ENCODE peak calls at places on chromosomes 5 and 9, in ten cellular contexts. One of them, this sample, is unnamed.

GRCh38 chr9:132250324-132251262 is 88.7 kb downstream of the NTNG2 start:
- DNase-seq in CD4-positive, alpha-beta T cell: no peak
- DNase-seq in progenitor cell of endocrine pancreas: no peak
- DNase-seq in pancreas: no peak
- DNase-seq in fibroblast of the aortic adventitia: no peak
- DNase-seq in A549: no peak
- DNase-seq in endothelial cell: no peak
- DNase-seq in upper lobe of left lung: no peak
- DNase-seq in chondrocyte: no peak
- DNase-seq in psoas muscle: no peak
- DNase-seq in this sample: no peak

GRCh38 chr9:93477397-93477796 is 24.0 kb upstream of the FAM120AOS start:
- DNase-seq in CD4-positive, alpha-beta T cell: no peak
- DNase-seq in A549: no peak
- DNase-seq in psoas muscle: no peak
- DNase-seq in fibroblast of the aortic adventitia: no peak
- DNase-seq in pancreas: no peak
- DNase-seq in upper lobe of left lung: no peak
- DNase-seq in endothelial cell: no peak
- DNase-seq in progenitor cell of endocrine pancreas: no peak
- DNase-seq in chondrocyte: no peak
- DNase-seq in this sample: no peak

GRCh38 chr5:93717162-93717561 is 24.2 kb downstream of the POU5F2 start:
- DNase-seq in CD4-positive, alpha-beta T cell: no peak
- DNase-seq in A549: no peak
- DNase-seq in endothelial cell: no peak
- DNase-seq in upper lobe of left lung: no peak
- DNase-seq in fibroblast of the aortic adventitia: peak
- DNase-seq in pancreas: no peak
- DNase-seq in chondrocyte: no peak
- DNase-seq in psoas muscle: no peak
- DNase-seq in progenitor cell of endocrine pancreas: no peak
- DNase-seq in this sample: no peak

GRCh38 chr5:111313017-111313724 is 89.0 kb downstream of the CAMK4 start:
- DNase-seq in upper lobe of left lung: no peak
- DNase-seq in psoas muscle: no peak
- DNase-seq in A549: no peak
- DNase-seq in CD4-positive, alpha-beta T cell: no peak
- DNase-seq in progenitor cell of endocrine pancreas: no peak
- DNase-seq in chondrocyte: no peak
- DNase-seq in fibroblast of the aortic adventitia: no peak
- DNase-seq in endothelial cell: no peak
- DNase-seq in pancreas: no peak
- DNase-seq in this sample: no peak

GRCh38 chr9:96232164-96232538 is 69.8 kb downstream of the HSD17B3 start:
- DNase-seq in upper lobe of left lung: no peak
- DNase-seq in fibroblast of the aortic adventitia: no peak
- DNase-seq in A549: no peak
- DNase-seq in chondrocyte: no peak
- DNase-seq in psoas muscle: no peak
- DNase-seq in pancreas: no peak
- DNase-seq in CD4-positive, alpha-beta T cell: no peak
- DNase-seq in progenitor cell of endocrine pancreas: no peak
- DNase-seq in endothelial cell: no peak
- DNase-seq in this sample: no peak

GRCh38 chr5:16492398-16493175 is 27.0 kb upstream of the ZNF622 start:
- DNase-seq in psoas muscle: peak
- DNase-seq in chondrocyte: no peak
- DNase-seq in CD4-positive, alpha-beta T cell: no peak
- DNase-seq in fibroblast of the aortic adventitia: peak
- DNase-seq in pancreas: peak
- DNase-seq in A549: peak
- DNase-seq in upper lobe of left lung: no peak
- DNase-seq in endothelial cell: no peak
- DNase-seq in progenitor cell of endocrine pancreas: no peak
- DNase-seq in this sample: no peak

GRCh38 chr5:5306696-5307095 is 115.8 kb upstream of the ICE1 start:
- DNase-seq in CD4-positive, alpha-beta T cell: no peak
- DNase-seq in upper lobe of left lung: no peak
- DNase-seq in psoas muscle: no peak
- DNase-seq in pancreas: no peak
- DNase-seq in progenitor cell of endocrine pancreas: no peak
- DNase-seq in endothelial cell: no peak
- DNase-seq in A549: no peak
- DNase-seq in fibroblast of the aortic adventitia: peak
- DNase-seq in chondrocyte: no peak
- DNase-seq in this sample: no peak

GRCh38 chr5:15585826-15586591 is 86.0 kb downstream of the FBXL7 start:
- DNase-seq in upper lobe of left lung: no peak
- DNase-seq in chondrocyte: no peak
- DNase-seq in endothelial cell: no peak
- DNase-seq in fibroblast of the aortic adventitia: peak
- DNase-seq in pancreas: no peak
- DNase-seq in CD4-positive, alpha-beta T cell: no peak
- DNase-seq in A549: no peak
- DNase-seq in psoas muscle: no peak
- DNase-seq in progenitor cell of endocrine pancreas: no peak
- DNase-seq in this sample: no peak

GRCh38 chr5:956941-957729 is 51.5 kb upstream of the NKD2 start:
- DNase-seq in upper lobe of left lung: peak
- DNase-seq in endothelial cell: peak
- DNase-seq in CD4-positive, alpha-beta T cell: no peak
- DNase-seq in fibroblast of the aortic adventitia: peak
- DNase-seq in progenitor cell of endocrine pancreas: peak
- DNase-seq in pancreas: no peak
- DNase-seq in chondrocyte: no peak
- DNase-seq in psoas muscle: peak
- DNase-seq in A549: peak
- DNase-seq in this sample: no peak
- TF ChIP-seq CTCF in upper lobe of left lung: no peak
- TF ChIP-seq CTCF in endothelial cell: peak
- TF ChIP-seq CTCF in CD4-positive, alpha-beta T cell: no peak
- TF ChIP-seq CTCF in fibroblast of the aortic adventitia: peak
- TF ChIP-seq CTCF in progenitor cell of endocrine pancreas: peak
- TF ChIP-seq CTCF in pancreas: no peak
- TF ChIP-seq CTCF in chondrocyte: peak
- TF ChIP-seq CTCF in psoas muscle: no peak
- TF ChIP-seq CTCF in A549: no peak
- TF ChIP-seq CTCF in this sample: no peak

GRCh38 chr5:171627936-171628335 is 157.7 kb upstream of the SMIM23 start:
- DNase-seq in fibroblast of the aortic adventitia: no peak
- DNase-seq in pancreas: no peak
- DNase-seq in chondrocyte: no peak
- DNase-seq in CD4-positive, alpha-beta T cell: no peak
- DNase-seq in progenitor cell of endocrine pancreas: no peak
- DNase-seq in endothelial cell: no peak
- DNase-seq in upper lobe of left lung: no peak
- DNase-seq in A549: no peak
- DNase-seq in psoas muscle: no peak
- DNase-seq in this sample: no peak

GRCh38 chr5:171628344-171628743 is 157.3 kb upstream of the SMIM23 start:
- DNase-seq in pancreas: no peak
- DNase-seq in chondrocyte: no peak
- DNase-seq in upper lobe of left lung: no peak
- DNase-seq in endothelial cell: no peak
- DNase-seq in CD4-positive, alpha-beta T cell: no peak
- DNase-seq in progenitor cell of endocrine pancreas: no peak
- DNase-seq in fibroblast of the aortic adventitia: peak
- DNase-seq in A549: no peak
- DNase-seq in psoas muscle: peak
- DNase-seq in this sample: no peak

GRCh38 chr5:171630047-171630669 is 155.5 kb upstream of the SMIM23 start:
- DNase-seq in psoas muscle: peak
- DNase-seq in fibroblast of the aortic adventitia: peak
- DNase-seq in endothelial cell: peak
- DNase-seq in CD4-positive, alpha-beta T cell: no peak
- DNase-seq in pancreas: peak
- DNase-seq in progenitor cell of endocrine pancreas: peak
- DNase-seq in A549: peak
- DNase-seq in upper lobe of left lung: peak
- DNase-seq in chondrocyte: no peak
- DNase-seq in this sample: no peak

GRCh38 chr5:171630670-171631065 is 154.9 kb upstream of the SMIM23 start:
- DNase-seq in progenitor cell of endocrine pancreas: no peak
- DNase-seq in A549: no peak
- DNase-seq in psoas muscle: no peak
- DNase-seq in chondrocyte: no peak
- DNase-seq in CD4-positive, alpha-beta T cell: no peak
- DNase-seq in pancreas: no peak
- DNase-seq in endothelial cell: no peak
- DNase-seq in upper lobe of left lung: no peak
- DNase-seq in fibroblast of the aortic adventitia: no peak
- DNase-seq in this sample: no peak

DNA sequence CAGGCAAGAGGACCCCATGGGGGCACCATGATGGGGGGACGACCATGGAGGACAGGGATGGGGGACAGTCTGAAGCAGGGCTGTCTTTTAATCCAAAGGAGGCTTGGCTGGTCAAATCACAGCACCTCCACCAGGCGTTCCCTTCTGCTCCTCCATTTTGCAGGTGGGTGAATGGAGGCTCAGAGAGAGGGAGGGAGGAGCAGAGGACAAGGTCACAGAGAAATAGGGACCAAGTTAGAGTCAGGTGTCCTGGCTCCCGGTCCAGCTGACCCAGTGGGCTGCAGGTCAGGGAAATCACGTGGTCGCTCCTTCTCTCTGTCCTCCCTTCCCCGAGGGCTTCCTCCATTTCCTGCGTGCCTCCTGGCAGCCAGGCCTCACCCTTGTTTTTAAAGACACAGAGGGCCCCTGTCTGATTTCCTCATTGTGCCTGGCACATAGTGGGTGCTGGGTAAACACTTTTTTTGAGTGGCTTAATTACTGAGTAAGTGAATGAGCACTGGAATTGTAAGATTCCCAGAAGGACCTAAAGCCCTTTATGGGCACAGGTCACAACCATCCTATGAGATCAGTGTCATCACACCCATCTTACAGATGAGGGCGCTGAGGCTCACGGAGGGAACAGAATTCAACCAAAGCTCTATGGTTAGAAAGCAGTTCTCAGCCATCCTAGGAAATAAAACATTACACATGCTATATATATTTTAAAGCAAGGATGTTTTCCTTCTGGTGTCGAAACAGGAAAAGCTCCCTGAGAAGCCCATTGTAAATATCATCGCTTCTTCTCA is 156.2 kb upstream of the SMIM23 start:
- DNase-seq in A549: peak
- DNase-seq in pancreas: no peak
- DNase-seq in CD4-positive, alpha-beta T cell: no peak
- DNase-seq in upper lobe of left lung: no peak
- DNase-seq in endothelial cell: no peak
- DNase-seq in chondrocyte: no peak
- DNase-seq in psoas muscle: no peak
- DNase-seq in progenitor cell of endocrine pancreas: no peak
- DNase-seq in fibroblast of the aortic adventitia: peak
- DNase-seq in this sample: no peak
- TF ChIP-seq CTCF in A549: no peak
- TF ChIP-seq CTCF in pancreas: no peak
- TF ChIP-seq CTCF in CD4-positive, alpha-beta T cell: no peak
- TF ChIP-seq CTCF in upper lobe of left lung: no peak
- TF ChIP-seq CTCF in endothelial cell: no peak
- TF ChIP-seq CTCF in chondrocyte: no peak
- TF ChIP-seq CTCF in psoas muscle: no peak
- TF ChIP-seq CTCF in progenitor cell of endocrine pancreas: no peak
- TF ChIP-seq CTCF in fibroblast of the aortic adventitia: peak
- TF ChIP-seq CTCF in this sample: no peak

GRCh38 chr9:28956111-28956880 is 1383.0 kb upstream of the C9orf72 start:
- DNase-seq in progenitor cell of endocrine pancreas: no peak
- DNase-seq in fibroblast of the aortic adventitia: no peak
- DNase-seq in CD4-positive, alpha-beta T cell: no peak
- DNase-seq in A549: no peak
- DNase-seq in upper lobe of left lung: no peak
- DNase-seq in psoas muscle: no peak
- DNase-seq in chondrocyte: no peak
- DNase-seq in endothelial cell: no peak
- DNase-seq in pancreas: no peak
- DNase-seq in this sample: no peak

GRCh38 chr9:28946648-28947047 is 1373.4 kb upstream of the C9orf72 start:
- DNase-seq in chondrocyte: no peak
- DNase-seq in upper lobe of left lung: no peak
- DNase-seq in pancreas: no peak
- DNase-seq in psoas muscle: no peak
- DNase-seq in endothelial cell: no peak
- DNase-seq in fibroblast of the aortic adventitia: no peak
- DNase-seq in CD4-positive, alpha-beta T cell: no peak
- DNase-seq in progenitor cell of endocrine pancreas: no peak
- DNase-seq in A549: no peak
- DNase-seq in this sample: no peak

DNA sequence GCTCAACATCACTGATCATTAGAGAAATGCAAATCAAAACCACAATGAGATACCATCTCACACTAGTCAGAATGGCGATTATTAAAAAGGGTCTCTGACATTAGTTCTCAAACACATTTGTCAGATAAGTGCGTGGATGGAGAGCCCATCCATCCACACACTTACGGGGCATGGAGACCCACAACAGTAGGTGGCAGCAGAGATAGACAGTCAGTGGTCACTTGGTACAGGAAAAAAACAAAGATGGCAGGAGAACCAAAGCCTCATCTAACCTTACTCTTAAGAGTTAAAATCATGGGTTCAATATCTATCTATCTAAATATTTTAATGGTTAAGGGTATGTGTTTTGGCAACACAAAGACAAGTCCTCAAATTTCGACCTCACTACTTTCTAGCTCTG is 1378.7 kb upstream of the C9orf72 start:
- DNase-seq in fibroblast of the aortic adventitia: peak
- DNase-seq in upper lobe of left lung: no peak
- DNase-seq in chondrocyte: no peak
- DNase-seq in CD4-positive, alpha-beta T cell: no peak
- DNase-seq in progenitor cell of endocrine pancreas: no peak
- DNase-seq in A549: no peak
- DNase-seq in psoas muscle: no peak
- DNase-seq in pancreas: no peak
- DNase-seq in endothelial cell: no peak
- DNase-seq in this sample: no peak
- TF ChIP-seq CTCF in fibroblast of the aortic adventitia: peak
- TF ChIP-seq CTCF in upper lobe of left lung: no peak
- TF ChIP-seq CTCF in chondrocyte: peak
- TF ChIP-seq CTCF in CD4-positive, alpha-beta T cell: no peak
- TF ChIP-seq CTCF in progenitor cell of endocrine pancreas: no peak
- TF ChIP-seq CTCF in A549: no peak
- TF ChIP-seq CTCF in psoas muscle: no peak
- TF ChIP-seq CTCF in pancreas: no peak
- TF ChIP-seq CTCF in endothelial cell: no peak
- TF ChIP-seq CTCF in this sample: no peak

GRCh38 chr5:121288781-121289180 is 562.9 kb upstream of the FTMT start:
- DNase-seq in chondrocyte: no peak
- DNase-seq in psoas muscle: no peak
- DNase-seq in CD4-positive, alpha-beta T cell: no peak
- DNase-seq in fibroblast of the aortic adventitia: no peak
- DNase-seq in upper lobe of left lung: no peak
- DNase-seq in pancreas: no peak
- DNase-seq in progenitor cell of endocrine pancreas: no peak
- DNase-seq in A549: no peak
- DNase-seq in endothelial cell: no peak
- DNase-seq in this sample: no peak

DNA sequence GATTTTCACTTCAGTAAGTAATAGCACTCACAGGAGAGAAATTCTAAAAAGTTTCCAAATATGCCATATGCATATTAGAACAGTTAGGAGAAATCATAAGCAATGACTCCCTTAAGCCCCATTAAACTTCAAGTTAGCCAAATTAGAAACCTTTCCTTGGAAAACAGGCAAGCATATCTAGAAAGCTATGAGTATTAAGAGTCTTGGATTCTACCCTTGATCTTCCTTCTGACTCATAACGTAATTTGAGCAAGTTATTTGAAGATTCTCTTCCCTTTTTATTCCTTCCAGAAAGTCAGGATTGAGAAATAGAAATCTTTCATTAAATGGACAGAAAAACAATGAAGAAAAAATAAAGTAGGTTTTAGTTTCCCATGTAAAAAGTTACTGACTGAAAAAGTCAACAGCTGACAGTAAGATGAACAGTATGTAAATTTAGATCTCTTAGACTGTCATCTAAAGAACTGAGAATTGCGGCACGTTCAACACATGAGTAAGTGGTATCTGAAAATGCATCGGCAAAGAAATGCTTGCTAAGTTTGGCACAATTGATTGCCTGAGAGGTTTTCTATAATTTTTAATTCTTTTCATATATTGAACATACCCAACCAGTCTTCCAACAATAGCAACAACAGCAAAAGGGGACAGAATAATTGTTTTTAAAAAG is 565.7 kb upstream of the FTMT start:
- DNase-seq in chondrocyte: no peak
- DNase-seq in pancreas: no peak
- DNase-seq in CD4-positive, alpha-beta T cell: no peak
- DNase-seq in A549: no peak
- DNase-seq in psoas muscle: no peak
- DNase-seq in upper lobe of left lung: no peak
- DNase-seq in fibroblast of the aortic adventitia: peak
- DNase-seq in endothelial cell: no peak
- DNase-seq in progenitor cell of endocrine pancreas: no peak
- DNase-seq in this sample: no peak
- TF ChIP-seq CTCF in chondrocyte: no peak
- TF ChIP-seq CTCF in pancreas: no peak
- TF ChIP-seq CTCF in CD4-positive, alpha-beta T cell: no peak
- TF ChIP-seq CTCF in A549: no peak
- TF ChIP-seq CTCF in psoas muscle: no peak
- TF ChIP-seq CTCF in upper lobe of left lung: no peak
- TF ChIP-seq CTCF in fibroblast of the aortic adventitia: no peak
- TF ChIP-seq CTCF in endothelial cell: no peak
- TF ChIP-seq CTCF in progenitor cell of endocrine pancreas: no peak
- TF ChIP-seq CTCF in this sample: no peak